ENCODE peak calls at places on chromosome 5, in ten cellular contexts. Z, F, P, K, U, Q, I, A, L and O are unnamed samples.
A peak's percentile ranks its signal among the peaks of the same experiment; 100 is the strongest.

GRCh38 chr5:68746220-68747076 is 347.4 kb upstream of the SLC30A5 start:
- DNase-seq in Z (no peak), F (no peak), P (no peak), K (no peak), U (no peak), Q (no peak), I (no peak), A (no peak), L (no peak), O (no peak)

GRCh38 chr5:18202147-18202546 is 567.9 kb downstream of the TAF11L14 start:
- DNase-seq in Z (no peak), F (no peak), P (no peak), K (no peak), U (no peak), Q (peak; percentile 13), I (no peak), A (no peak), L (no peak), O (no peak)

GRCh38 chr5:79806741-79807140 is 117.1 kb downstream of the CMYA5 start:
- DNase-seq in Z (peak; percentile 7), F (no peak), P (no peak), K (no peak), U (no peak), Q (peak; percentile 13), I (no peak), A (no peak), L (no peak), O (no peak)

GRCh38 chr5:80206282-80206681 is 49.6 kb downstream of the SERINC5 start:
- DNase-seq in Z (peak; percentile 80), F (peak; percentile 33), P (no peak), K (no peak), U (no peak), Q (no peak), I (no peak), A (no peak), L (no peak), O (no peak)

GRCh38 chr5:115586525-115587146 is 15.6 kb downstream of the TICAM2 start:
- DNase-seq in Z (peak; percentile 64), F (peak; percentile 53), P (peak; percentile 41), K (no peak), U (no peak), Q (peak; percentile 50), I (no peak), A (no peak), L (no peak), O (no peak)

GRCh38 chr5:15763754-15764153 is 263.8 kb downstream of the FBXL7 start:
- DNase-seq in Z (peak; percentile 37), F (no peak), P (no peak), K (no peak), U (no peak), Q (no peak), I (no peak), A (no peak), L (no peak), O (no peak)

GRCh38 chr5:169778622-169779596 is 141.8 kb downstream of the DOCK2 start:
- DNase-seq in Z (no peak), F (no peak), P (no peak), K (no peak), U (no peak), Q (no peak), I (no peak), A (no peak), L (no peak), O (no peak)

GRCh38 chr5:109876941-109877669 is 187.4 kb downstream of the MAN2A1 start:
- DNase-seq in Z (no peak), F (peak; percentile 94), P (no peak), K (no peak), U (no peak), Q (no peak), I (no peak), A (no peak), L (no peak), O (peak; percentile 94)

GRCh38 chr5:109844695-109845094 is 155.0 kb downstream of the MAN2A1 start:
- DNase-seq in Z (peak; percentile 51), F (peak; percentile 22), P (no peak), K (no peak), U (no peak), Q (peak; percentile 12), I (no peak), A (no peak), L (no peak), O (no peak)

GRCh38 chr5:142432369-142432863 is 107.6 kb upstream of the SPRY4 start:
- DNase-seq in Z (no peak), F (no peak), P (no peak), K (no peak), U (peak; percentile 9), Q (no peak), I (no peak), A (no peak), L (no peak), O (no peak)

GRCh38 chr5:126438871-126439270 is 15.7 kb downstream of the GRAMD2B start:
- DNase-seq in Z (no peak), F (no peak), P (no peak), K (no peak), U (no peak), Q (no peak), I (no peak), A (no peak), L (no peak), O (no peak)

GRCh38 chr5:172770374-172770674 is 671 bp downstream of the DUSP1 start:
- DNase-seq in Z (no peak), F (no peak), P (no peak), K (no peak), U (no peak), Q (no peak), I (peak; percentile 54), A (no peak), L (no peak), O (no peak)

GRCh38 chr5:100899675-100900074 is 3.4 kb downstream of the ST8SIA4 start:
- DNase-seq in Z (no peak), F (no peak), P (no peak), K (no peak), U (no peak), Q (no peak), I (no peak), A (no peak), L (no peak), O (no peak)
- H3K4me3 ChIP-seq in Z (no peak overlapping the region), F (peak overlapping the region; percentile 70), P (peak overlapping the region; percentile 71), K (no peak overlapping the region), U (no peak overlapping the region), Q (no peak overlapping the region), I (no peak overlapping the region), A (no peak overlapping the region), L (no peak overlapping the region), O (no peak overlapping the region)

GRCh38 chr5:140365282-140365681 is 5.3 kb downstream of the SLC4A9 start:
- DNase-seq in Z (no peak), F (peak; percentile 74), P (no peak), K (no peak), U (no peak), Q (no peak), I (no peak), A (no peak), L (no peak), O (no peak)
- TF ChIP-seq CTCF in Z (no peak), F (no peak), P (no peak), K (no peak), U (no peak), Q (no peak), I (no peak), A (no peak), L (no peak), O (no peak)

DNA sequence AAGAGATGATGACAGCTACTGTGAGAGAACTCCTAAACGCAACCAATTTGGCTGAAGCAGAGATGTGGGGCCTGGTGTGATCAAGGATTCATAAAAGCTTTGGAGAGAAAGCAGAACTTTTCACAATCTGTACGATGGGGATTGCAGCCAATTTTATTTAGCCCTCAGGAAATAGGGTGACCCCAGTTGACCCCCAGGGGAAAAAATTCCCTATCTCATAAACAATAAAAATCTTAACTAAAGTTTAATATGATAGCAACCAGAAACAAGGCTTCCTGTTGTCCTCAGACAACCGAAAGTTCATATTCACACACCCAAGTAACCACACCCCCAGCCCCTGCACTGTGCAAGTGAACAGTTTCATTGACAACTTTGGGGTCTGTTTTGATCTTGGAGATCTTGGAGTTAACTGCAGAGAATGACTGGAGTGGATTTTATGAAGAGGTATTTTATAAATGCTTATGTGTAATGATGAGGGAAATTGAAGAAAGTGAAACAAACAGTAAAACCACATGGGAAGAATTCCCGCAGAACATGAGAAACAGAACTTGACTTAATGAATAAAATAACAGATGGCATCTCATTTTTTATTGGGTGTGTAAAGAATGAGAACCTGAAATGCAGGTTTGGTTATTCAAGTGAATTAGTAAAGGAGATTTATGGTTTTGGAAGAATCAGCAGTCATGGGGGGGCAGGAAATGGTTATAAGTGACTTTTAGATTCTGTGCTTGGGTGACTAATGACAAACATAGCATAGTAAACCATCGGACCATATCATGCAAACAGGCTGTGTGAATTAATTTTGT is 94.5 kb downstream of the PDE4D start:
- DNase-seq in Z (peak; percentile 35), F (peak; percentile 83), P (peak; percentile 75), K (no peak), U (no peak), Q (peak; percentile 58), I (no peak), A (no peak), L (peak; percentile 32), O (no peak)
- H3K4me3 ChIP-seq in Z (no peak overlapping the region), F (peak overlapping the region; percentile 56), P (peak overlapping the region; percentile 4), K (no peak overlapping the region), U (no peak overlapping the region), Q (no peak overlapping the region), I (no peak overlapping the region), A (no peak overlapping the region), L (peak overlapping the region; percentile 24), O (no peak overlapping the region)

GRCh38 chr5:132007399-132008162 is 3.9 kb downstream of the ACSL6 start:
- DNase-seq in Z (peak; percentile 89), F (peak; percentile 80), P (peak; percentile 78), K (peak; percentile 77), U (peak; percentile 68), Q (peak; percentile 77), I (peak; percentile 89), A (peak; percentile 83), L (peak; percentile 79), O (peak; percentile 65)

GRCh38 chr5:132006331-132007120 is 4.9 kb downstream of the ACSL6 start:
- DNase-seq in Z (no peak), F (no peak), P (no peak), K (no peak), U (no peak), Q (no peak), I (no peak), A (no peak), L (no peak), O (no peak)

GRCh38 chr5:132008961-132009680 is 2.3 kb downstream of the ACSL6 start:
- DNase-seq in Z (no peak), F (peak; percentile 21), P (no peak), K (peak; percentile 17), U (no peak), Q (no peak), I (no peak), A (peak; percentile 34), L (no peak), O (no peak)

GRCh38 chr5:132009706-132010405 is 1.6 kb downstream of the ACSL6 start:
- DNase-seq in Z (no peak), F (no peak), P (no peak), K (peak; percentile 10), U (no peak), Q (no peak), I (no peak), A (peak; percentile 26), L (no peak), O (no peak)

GRCh38 chr5:132008163-132008473 is 3.3 kb downstream of the ACSL6 start:
- DNase-seq in Z (no peak), F (no peak), P (no peak), K (peak; percentile 8), U (no peak), Q (no peak), I (no peak), A (peak; percentile 9), L (no peak), O (no peak)
- TF ChIP-seq CTCF in Z (no peak), F (peak; percentile 26), P (no peak), K (no peak), U (no peak), Q (no peak), I (no peak), A (no peak), L (no peak), O (no peak)